ENCODE peak calls at places on chromosomes 3 and 15, in four cellular contexts. U is left lung, J is heart left ventricle, Z is HCT116. L is an unnamed sample. For H3K27me3 and H3K4me1, the result is how much of the 10 kb centered on the place peaks cover.

GRCh38 chr15:35533130-35534110 is 12.5 kb downstream of the DPH6 start:
- DNase-seq in Z (no peak), U (no peak), J (no peak), L (no peak)

GRCh38 chr3:44762690-44763089 is 1.1 kb downstream of the KIF15 start:
- DNase-seq in U (no peak), J (no peak), Z (no peak), L (no peak)

GRCh38 chr3:435969-436492 is 239.5 kb downstream of the CHL1 start:
- DNase-seq in U (no peak), Z (no peak), J (no peak), L (no peak)

GRCh38 chr3:95738045-95738444 is 1076.3 kb upstream of the EPHA6 start:
- DNase-seq in U (no peak), J (no peak), Z (no peak), L (no peak)

GRCh38 chr3:179450901-179451334 is 352 bp downstream of the GNB4 start:
- DNase-seq in Z (no peak), J (peak), U (peak), L (peak)

GRCh38 chr3:38490288-38490860 is 5.8 kb upstream of the EXOG start:
- DNase-seq in Z (no peak), U (no peak), J (no peak), L (no peak)

GRCh38 chr3:197507541-197507940 is 48.2 kb downstream of the BDH1 start:
- DNase-seq in J (no peak), Z (no peak), U (peak), L (no peak)

GRCh38 chr15:67043939-67044771 is 21.2 kb upstream of the SMAD3 start:
- DNase-seq in U (no peak), J (no peak), Z (no peak), L (peak)

GRCh38 chr3:150059241-150059640 is 88.5 kb upstream of the PFN2 start:
- DNase-seq in Z (no peak), U (no peak), J (no peak), L (no peak)

GRCh38 chr15:91530279-91530678 is 323.2 kb upstream of the SLCO3A1 start:
- DNase-seq in J (no peak), Z (no peak), U (no peak), L (no peak)

GRCh38 chr15:92306662-92307061 is 87.0 kb upstream of the ST8SIA2 start:
- DNase-seq in Z (peak), U (no peak), J (no peak), L (no peak)

GRCh38 chr3:58962040-58962651 is 87.7 kb downstream of the CFAP20DC start:
- DNase-seq in Z (no peak), U (no peak), J (no peak), L (no peak)

GRCh38 chr3:99939834-99940233 is 122.2 kb downstream of the CMSS1 start:
- DNase-seq in J (no peak), Z (no peak), U (no peak), L (no peak)

GRCh38 chr3:16801698-16802097 is 83.1 kb upstream of the PLCL2 start:
- DNase-seq in J (no peak), Z (no peak), U (no peak), L (no peak)

GRCh38 chr3:184320099-184320445 is 5.7 kb downstream of the EIF4G1 start:
- DNase-seq in Z (peak), U (peak), J (peak), L (peak)

GRCh38 chr15:41474941-41475340 is 18.7 kb upstream of the ITPKA start:
- DNase-seq in J (no peak), Z (no peak), U (no peak), L (no peak)

GRCh38 chr15:65312400-65312916 is 8.0 kb downstream of the RNU5B-1 start:
- DNase-seq in U (no peak), Z (no peak), J (no peak), L (no peak)

GRCh38 chr3:194300392-194300758 is 50.8 kb downstream of the CPN2 start:
- DNase-seq in U (no peak), J (peak), Z (no peak), L (no peak)

GRCh38 chr15:65339926-65340325 is 35.4 kb downstream of the RNU5B-1 start:
- DNase-seq in J (no peak), U (no peak), Z (no peak), L (no peak)

GRCh38 chr3:152356870-152357276 is 88.1 kb downstream of the MBNL1 start:
- DNase-seq in Z (no peak), U (no peak), J (no peak), L (no peak)

GRCh38 chr3:43098761-43099160 is 7.1 kb downstream of the POMGNT2 start:
- DNase-seq in J (no peak), Z (no peak), U (no peak), L (no peak)

GRCh38 chr3:194165619-194166018 is 29.7 kb downstream of the HES1 start:
- DNase-seq in U (no peak), J (no peak), Z (no peak), L (no peak)

GRCh38 chr15:77642793-77643430 is 10.2 kb upstream of the LINGO1 start:
- DNase-seq in U (peak), Z (no peak), J (peak), L (no peak)

GRCh38 chr3:195119461-195120198 is 151.3 kb downstream of the XXYLT1 start:
- DNase-seq in J (no peak), Z (no peak), U (no peak), L (peak)

GRCh38 chr3:38115645-38116427 is 21.1 kb downstream of the ACAA1 start:
- DNase-seq in U (no peak), J (no peak), Z (no peak), L (no peak)

GRCh38 chr15:101258238-101259144 is 6.6 kb upstream of the CHSY1 start:
- DNase-seq in Z (peak), U (no peak), J (no peak), L (no peak)

GRCh38 chr3:36650271-36650671 is 114.1 kb downstream of the DCLK3 start:
- DNase-seq in J (no peak), U (no peak), Z (no peak), L (no peak)

GRCh38 chr3:17157713-17158112 is 273.0 kb downstream of the PLCL2 start:
- DNase-seq in Z (no peak), U (no peak), J (no peak), L (peak)

GRCh38 chr3:122519693-122520092 is 5.0 kb upstream of the KPNA1 start:
- DNase-seq in Z (no peak), U (no peak), J (no peak), L (no peak)

GRCh38 chr3:52233968-52234367 is 5.0 kb downstream of the TWF2 start:
- DNase-seq in U (no peak), J (no peak), Z (no peak), L (no peak)

GRCh38 chr3:134666885-134667284 is 16.1 kb upstream of the KY start:
- DNase-seq in J (no peak), U (no peak), Z (no peak), L (no peak)

GRCh38 chr3:139310474-139310933 is 33.3 kb upstream of the MRPS22 start:
- DNase-seq in U (no peak), Z (peak), J (no peak), L (peak)

GRCh38 chr3:192879346-192880031 is 38.2 kb downstream of the MB21D2 start:
- DNase-seq in U (no peak), J (no peak), Z (peak), L (peak)

GRCh38 chr15:28185148-28185895 is 86.2 kb upstream of the OCA2 start:
- DNase-seq in U (no peak), J (no peak), Z (no peak), L (no peak)

GRCh38 chr15:39230205-39230916 is 350.5 kb upstream of the THBS1 start:
- DNase-seq in Z (no peak), U (no peak), J (no peak), L (no peak)

GRCh38 chr3:71066356-71066755 is 517.2 kb downstream of the FOXP1 start:
- DNase-seq in J (no peak), Z (no peak), U (no peak), L (no peak)

GRCh38 chr3:150253622-150254021 is 154.5 kb upstream of the TSC22D2 start:
- DNase-seq in Z (no peak), U (no peak), J (no peak), L (no peak)

GRCh38 chr15:90957105-90957790 is 2.6 kb downstream of the RCCD1 start:
- DNase-seq in Z (no peak), J (no peak), U (peak), L (no peak)

DNA sequence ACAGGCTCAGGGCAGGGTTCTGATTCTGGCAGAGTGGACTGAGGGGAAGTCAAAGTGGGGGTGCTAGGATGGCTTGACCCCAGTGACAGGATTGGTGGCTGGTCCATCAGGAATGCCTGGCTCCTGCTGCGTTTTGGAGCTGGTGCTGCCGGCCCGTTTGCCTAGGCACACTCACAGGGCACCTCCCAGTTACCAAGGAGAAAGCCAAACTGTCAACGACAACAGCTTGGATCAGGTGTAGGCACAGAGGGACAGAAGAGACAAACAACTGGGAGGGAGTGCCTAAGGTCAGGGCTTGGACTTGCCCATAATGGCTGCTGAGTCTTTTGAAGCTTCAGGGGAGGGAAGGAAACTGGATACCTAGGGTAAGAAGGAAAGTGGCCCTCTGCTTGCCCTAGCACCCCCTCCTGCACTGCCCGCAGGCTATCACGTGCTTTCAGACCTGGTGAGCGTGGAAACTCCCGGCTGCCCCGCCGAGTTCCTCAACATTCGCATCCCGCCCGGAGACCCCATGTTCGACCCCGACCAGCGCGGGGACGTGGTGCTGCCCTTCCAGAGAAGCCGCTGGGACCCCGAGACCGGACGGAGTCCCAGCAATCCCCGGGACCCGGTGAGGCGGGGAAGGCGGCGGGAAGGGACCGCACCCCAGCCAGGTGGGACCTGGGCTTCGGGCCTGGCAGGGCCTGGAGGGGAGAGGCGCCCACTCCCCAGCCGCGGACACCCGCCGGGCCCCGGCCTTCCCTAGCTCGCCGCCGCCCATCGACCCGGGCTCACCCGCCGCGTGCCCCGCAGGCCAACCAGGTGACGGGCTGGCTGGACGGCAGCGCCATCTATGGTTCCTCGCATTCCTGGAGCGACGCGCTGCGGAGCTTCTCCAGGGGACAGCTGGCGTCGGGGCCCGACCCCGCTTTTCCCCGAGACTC is 5.1 kb downstream of the DUOX1 start:
- DNase-seq in Z (no peak), U (no peak), J (no peak), L (no peak)
- H3K27me3 ChIP-seq in Z (under half), U (half or more), J (under half), L (under half)

GRCh38 chr3:29141197-29141911 is 139.5 kb upstream of the RBMS3 start:
- DNase-seq in Z (no peak), J (no peak), U (no peak), L (peak)

GRCh38 chr3:29143151-29143550 is 137.7 kb upstream of the RBMS3 start:
- DNase-seq in U (no peak), Z (no peak), J (no peak), L (no peak)

GRCh38 chr3:29141912-29142262 is 139.0 kb upstream of the RBMS3 start:
- DNase-seq in J (no peak), Z (no peak), U (no peak), L (no peak)

GRCh38 chr3:29138171-29138570 is 142.7 kb upstream of the RBMS3 start:
- DNase-seq in J (no peak), U (no peak), Z (no peak), L (no peak)

DNA sequence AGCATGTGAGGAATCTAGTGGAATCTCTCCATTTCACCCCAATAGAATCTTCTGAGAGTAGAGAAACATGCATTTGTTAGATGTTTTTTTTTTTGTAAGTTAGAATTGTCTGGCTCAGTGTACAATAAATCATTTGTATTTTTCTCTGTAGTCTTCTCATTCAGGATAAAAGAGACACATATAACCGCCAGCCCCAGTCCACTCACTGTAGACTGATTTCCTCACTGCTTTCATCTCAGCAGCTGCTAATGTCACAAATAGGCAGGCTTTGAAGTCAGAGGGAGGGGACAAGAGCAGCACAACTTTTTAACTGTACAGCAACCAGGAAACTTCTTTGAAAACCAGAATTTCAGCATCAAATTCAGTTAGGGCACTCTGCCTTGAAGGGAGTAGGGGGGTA is 140.2 kb upstream of the RBMS3 start:
- DNase-seq in J (no peak), U (no peak), Z (no peak), L (no peak)
- H3K4me1 ChIP-seq in J (under half), U (under half), Z (under half), L (under half)

GRCh38 chr3:76842232-76842631 is 197.7 kb upstream of the ROBO2 start:
- DNase-seq in Z (no peak), U (no peak), J (no peak), L (no peak)

GRCh38 chr3:76841750-76842149 is 198.1 kb upstream of the ROBO2 start:
- DNase-seq in Z (no peak), U (no peak), J (no peak), L (no peak)
- H3K4me3 ChIP-seq in Z (no peak), U (no peak), J (no peak), L (no peak)

GRCh38 chr15:40250771-40251454 is 12.1 kb downstream of the PAK6 start:
- DNase-seq in U (peak), Z (no peak), J (peak), L (no peak)

GRCh38 chr15:40252438-40253178 is 13.7 kb downstream of the PAK6 start:
- DNase-seq in Z (peak), J (peak), U (peak), L (no peak)

GRCh38 chr15:40253179-40253790 is 14.4 kb downstream of the PAK6 start:
- DNase-seq in Z (no peak), J (peak), U (peak), L (no peak)

GRCh38 chr15:40251455-40252140 is 12.7 kb downstream of the PAK6 start:
- DNase-seq in J (peak), U (peak), Z (no peak), L (no peak)

GRCh38 chr15:40252141-40252437 is 13.2 kb downstream of the PAK6 start:
- DNase-seq in J (peak), U (no peak), Z (no peak), L (no peak)
- H3K27me3 ChIP-seq in J (under half), U (under half), Z (under half), L (under half)

GRCh38 chr15:73140154-73140553 is 87.9 kb downstream of the NEO1 start:
- DNase-seq in U (no peak), Z (no peak), J (no peak), L (no peak)
- H3K4me1 ChIP-seq in U (under half), Z (under half), J (under half), L (under half)

GRCh38 chr3:49554639-49555265 is 475 bp downstream of the BSN start:
- DNase-seq in U (peak), Z (no peak), J (peak), L (peak)

GRCh38 chr3:49553690-49554634 is at the start of gene BSN:
- DNase-seq in J (peak), Z (peak), U (peak), L (peak)

GRCh38 chr3:49556500-49557275 is 2.4 kb downstream of the BSN start:
- DNase-seq in U (no peak), J (peak), Z (no peak), L (no peak)

GRCh38 chr3:49552087-49552486 is 2.2 kb upstream of the BSN start:
- DNase-seq in U (no peak), Z (no peak), J (no peak), L (no peak)

GRCh38 chr3:49553320-49553689 is 972 bp upstream of the BSN start:
- DNase-seq in Z (no peak), U (no peak), J (no peak), L (no peak)
- H3K4me3 ChIP-seq in Z (peak), U (peak), J (peak), L (no peak)

GRCh38 chr3:137770821-137771399 is 6.8 kb downstream of the SOX14 start:
- DNase-seq in Z (no peak), J (no peak), U (peak), L (no peak)
- H3K27me3 ChIP-seq in Z (under half), J (half or more), U (half or more), L (half or more)